ENCODE peak calls at places on chromosomes 6 and 20, in eight cellular contexts. D is GM23338, P is IMR-90, B is MM.1S, U is A549, J is PC-3, E is HCT116, V is GM23248. Q is an unnamed sample. For H3K4me1, the result is how much of the 10 kb centered on the place peaks cover.

GRCh38 chr6:102764317-102764716 is 1370.8 kb downstream of the GRIK2 start:
- DNase-seq in V (no peak), P (no peak), E (no peak), D (no peak), J (no peak), U (no peak), B (no peak), Q (no peak)

GRCh38 chr6:94769197-94769596 is 808.1 kb upstream of the MANEA start:
- DNase-seq in D (peak), V (no peak), B (no peak), E (no peak), J (no peak), U (no peak), P (no peak), Q (peak)

GRCh38 chr20:57464642-57465211 is 60.2 kb downstream of the CTCFL start:
- DNase-seq in J (peak), U (peak), D (peak), P (no peak), B (no peak), E (peak), V (peak), Q (no peak)

GRCh38 chr6:123747515-123747914 is 56.1 kb upstream of the NKAIN2 start:
- DNase-seq in B (no peak), J (no peak), P (no peak), D (no peak), E (no peak), V (no peak), U (no peak), Q (no peak)

GRCh38 chr20:46127396-46128010 is 9.4 kb downstream of the CD40 start:
- DNase-seq in B (no peak), J (peak), U (no peak), P (no peak), V (no peak), E (no peak), D (no peak), Q (no peak)

GRCh38 chr6:155128971-155129370 is 133.9 kb downstream of the TIAM2 start:
- DNase-seq in U (no peak), P (no peak), D (no peak), V (peak), B (no peak), J (no peak), E (no peak), Q (no peak)

GRCh38 chr6:88262372-88262771 is 96.2 kb upstream of the CNR1 start:
- DNase-seq in V (no peak), P (no peak), J (no peak), E (no peak), U (no peak), B (no peak), D (no peak), Q (no peak)

GRCh38 chr6:103797738-103798137 is 1062.0 kb downstream of the HACE1 start:
- DNase-seq in E (no peak), U (no peak), V (peak), J (peak), D (peak), P (no peak), B (peak), Q (peak)

GRCh38 chr6:40011844-40012243 is 77.6 kb upstream of the MOCS1 start:
- DNase-seq in J (no peak), B (no peak), V (no peak), P (no peak), E (no peak), U (no peak), D (peak), Q (no peak)

GRCh38 chr20:823326-823902 is 10.1 kb upstream of the FAM110A start:
- DNase-seq in V (no peak), B (no peak), U (no peak), D (no peak), P (no peak), J (no peak), E (no peak), Q (no peak)

GRCh38 chr6:24874776-24875175 is 61.0 kb downstream of the RIPOR2 start:
- DNase-seq in B (no peak), P (no peak), E (no peak), D (no peak), J (no peak), V (no peak), U (no peak), Q (no peak)

GRCh38 chr6:28985396-28986164 is 19.5 kb downstream of the ZNF311 start:
- DNase-seq in U (peak), D (peak), J (peak), E (peak), B (no peak), P (peak), V (peak), Q (peak)

GRCh38 chr20:63488331-63489251 is 10.3 kb downstream of the EEF1A2 start:
- DNase-seq in J (no peak), V (no peak), P (no peak), D (peak), E (no peak), U (no peak), B (no peak), Q (peak)

GRCh38 chr6:151059612-151060095 is 180.1 kb upstream of the AKAP12 start:
- DNase-seq in V (peak), P (no peak), E (peak), D (no peak), U (peak), B (no peak), J (no peak), Q (no peak)

GRCh38 chr6:5094327-5094726 is 9.2 kb downstream of the PPP1R3G start:
- DNase-seq in P (peak), V (peak), B (no peak), J (peak), U (no peak), E (no peak), D (no peak), Q (no peak)

GRCh38 chr20:63183422-63184146 is 32.3 kb downstream of the YTHDF1 start:
- DNase-seq in V (peak), D (peak), J (peak), P (no peak), E (peak), B (peak), U (peak), Q (peak)

GRCh38 chr20:17648306-17648646 is 33.8 kb downstream of the RRBP1 start:
- DNase-seq in P (no peak), J (no peak), D (no peak), B (no peak), E (no peak), U (no peak), V (no peak), Q (no peak)

GRCh38 chr6:291697-292505 is at the start of gene DUSP22:
- DNase-seq in V (peak), U (peak), P (peak), D (peak), E (peak), B (peak), J (peak), Q (peak)

GRCh38 chr6:13425971-13426931 is 61.1 kb downstream of the GFOD1 start:
- DNase-seq in B (no peak), P (peak), V (peak), E (no peak), D (no peak), J (peak), U (no peak), Q (no peak)

GRCh38 chr6:141421378-141421777 is 711.3 kb upstream of the GJE1 start:
- DNase-seq in E (peak), J (peak), U (peak), P (peak), V (peak), B (no peak), D (no peak), Q (no peak)

GRCh38 chr20:62782149-62782892 is 14.0 kb upstream of the MRGBP start:
- DNase-seq in V (peak), J (no peak), B (no peak), P (no peak), U (no peak), E (no peak), D (peak), Q (peak)

GRCh38 chr6:36548401-36548743 is 1.1 kb upstream of the STK38 start:
- DNase-seq in P (no peak), J (no peak), E (no peak), V (no peak), D (no peak), U (no peak), B (no peak), Q (no peak)

GRCh38 chr6:100573169-100573568 is 108.4 kb upstream of the SIM1 start:
- DNase-seq in E (peak), D (peak), V (peak), U (peak), J (peak), B (no peak), P (peak), Q (peak)

GRCh38 chr20:1324598-1325172 is 4.3 kb downstream of the SDCBP2 start:
- DNase-seq in E (no peak), V (peak), U (peak), P (peak), D (no peak), J (peak), B (no peak), Q (no peak)

GRCh38 chr6:137657351-137657911 is 163.2 kb upstream of the OLIG3 start:
- DNase-seq in V (no peak), J (no peak), D (no peak), E (no peak), U (peak), B (peak), P (no peak), Q (no peak)

GRCh38 chr6:13453771-13454251 is 33.6 kb downstream of the GFOD1 start:
- DNase-seq in J (peak), U (peak), B (no peak), D (no peak), P (peak), V (peak), E (peak), Q (no peak)

GRCh38 chr6:138577151-138577915 is 78.0 kb upstream of the NHSL1 start:
- DNase-seq in U (no peak), V (no peak), D (no peak), B (no peak), E (no peak), P (no peak), J (no peak), Q (peak)

GRCh38 chr6:72865467-72865866 is 243.6 kb downstream of the KCNQ5 start:
- DNase-seq in P (peak), D (no peak), B (no peak), J (no peak), E (no peak), U (no peak), V (peak), Q (no peak)

GRCh38 chr20:56359212-56360132 is 698 bp downstream of the FAM210B start:
- DNase-seq in B (peak), U (peak), J (peak), V (peak), D (peak), E (no peak), P (peak), Q (peak)

GRCh38 chr6:165552248-165552736 is 110.7 kb downstream of the PDE10A start:
- DNase-seq in V (no peak), D (peak), J (no peak), E (no peak), B (no peak), P (no peak), U (peak), Q (no peak)

GRCh38 chr6:88236961-88237360 is 70.8 kb upstream of the CNR1 start:
- DNase-seq in B (no peak), J (no peak), P (no peak), D (no peak), E (no peak), U (no peak), V (no peak), Q (no peak)

GRCh38 chr20:64146301-64146935 is 17.8 kb upstream of the MYT1 start:
- DNase-seq in B (no peak), J (no peak), P (no peak), E (no peak), U (no peak), V (no peak), D (no peak), Q (peak)

GRCh38 chr20:17610566-17611289 is 40.9 kb downstream of the DSTN start:
- DNase-seq in E (no peak), V (no peak), D (peak), U (no peak), J (no peak), P (no peak), B (peak), Q (no peak)

GRCh38 chr6:389622-390021 is 1.9 kb upstream of the IRF4 start:
- DNase-seq in U (no peak), J (peak), V (no peak), B (peak), E (no peak), D (no peak), P (no peak), Q (no peak)

GRCh38 chr20:48724891-48725588 is 102.8 kb downstream of the PREX1 start:
- DNase-seq in J (no peak), P (no peak), U (no peak), D (no peak), V (no peak), E (no peak), B (no peak), Q (peak)
- H3K4me1 ChIP-seq in J (under half), P (under half), U (under half), D (under half), V (under half), E (under half), B (under half), Q (under half)

GRCh38 chr6:156980515-156980914 is 203.3 kb downstream of the ARID1B start:
- DNase-seq in D (no peak), U (no peak), V (no peak), E (no peak), B (no peak), J (peak), P (no peak), Q (peak)
- H3K4me2 ChIP-seq in D (no peak), U (peak), V (no peak), E (no peak), B (no peak), J (peak), P (no peak), Q (peak)

DNA sequence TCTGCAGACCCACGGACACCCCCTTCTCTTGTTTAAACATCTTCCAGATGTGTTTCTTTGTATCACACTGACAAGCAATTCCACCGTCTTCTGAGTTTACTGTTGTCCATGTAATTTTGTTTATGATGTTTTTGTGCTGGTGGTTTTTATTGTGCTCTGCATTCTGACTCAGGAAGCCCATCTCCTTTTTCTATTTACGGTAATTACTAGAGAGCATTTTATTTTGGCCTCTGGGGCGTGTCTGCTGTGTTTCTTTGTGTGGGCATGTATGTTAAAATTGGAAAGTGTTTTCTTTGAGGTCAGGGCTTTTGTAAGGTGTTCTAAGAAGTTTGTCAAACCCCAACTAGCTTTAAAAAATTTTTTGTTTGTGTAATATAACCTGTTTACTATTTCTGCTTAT is 112.0 kb downstream of the JARID2 start:
- DNase-seq in B (no peak), E (no peak), J (no peak), U (no peak), V (no peak), P (no peak), D (no peak), Q (no peak)
- H3K4me1 ChIP-seq in B (under half), E (under half), J (under half), U (under half), V (under half), P (under half), D (half or more), Q (under half)

GRCh38 chr6:21885532-21886089 is 292.1 kb downstream of the SOX4 start:
- DNase-seq in D (no peak), E (no peak), B (no peak), V (peak), P (peak), J (peak), U (peak), Q (peak)
- H3K4me2 ChIP-seq in D (peak), E (no peak), B (no peak), V (peak), P (peak), J (no peak), U (peak), Q (no peak)

GRCh38 chr20:49486064-49486463 is 3.6 kb upstream of the KCNB1 start:
- DNase-seq in E (no peak), P (no peak), D (no peak), J (no peak), B (no peak), V (no peak), U (no peak), Q (no peak)
- H3K4me1 ChIP-seq in E (under half), P (under half), D (under half), J (under half), B (under half), V (under half), U (under half), Q (under half)

GRCh38 chr6:3367630-3368029 is 89.2 kb downstream of the SLC22A23 start:
- DNase-seq in U (no peak), P (no peak), B (no peak), D (no peak), J (no peak), V (no peak), E (no peak), Q (no peak)

GRCh38 chr6:3364391-3364790 is 92.5 kb downstream of the SLC22A23 start:
- DNase-seq in U (no peak), D (no peak), E (no peak), J (no peak), P (no peak), B (no peak), V (no peak), Q (no peak)

GRCh38 chr6:3368701-3369100 is 88.1 kb downstream of the SLC22A23 start:
- DNase-seq in E (no peak), V (no peak), D (no peak), U (no peak), J (no peak), P (no peak), B (no peak), Q (no peak)

GRCh38 chr6:3369985-3370360 is 86.9 kb downstream of the SLC22A23 start:
- DNase-seq in U (no peak), D (no peak), B (no peak), E (no peak), V (no peak), J (no peak), P (no peak), Q (no peak)

DNA sequence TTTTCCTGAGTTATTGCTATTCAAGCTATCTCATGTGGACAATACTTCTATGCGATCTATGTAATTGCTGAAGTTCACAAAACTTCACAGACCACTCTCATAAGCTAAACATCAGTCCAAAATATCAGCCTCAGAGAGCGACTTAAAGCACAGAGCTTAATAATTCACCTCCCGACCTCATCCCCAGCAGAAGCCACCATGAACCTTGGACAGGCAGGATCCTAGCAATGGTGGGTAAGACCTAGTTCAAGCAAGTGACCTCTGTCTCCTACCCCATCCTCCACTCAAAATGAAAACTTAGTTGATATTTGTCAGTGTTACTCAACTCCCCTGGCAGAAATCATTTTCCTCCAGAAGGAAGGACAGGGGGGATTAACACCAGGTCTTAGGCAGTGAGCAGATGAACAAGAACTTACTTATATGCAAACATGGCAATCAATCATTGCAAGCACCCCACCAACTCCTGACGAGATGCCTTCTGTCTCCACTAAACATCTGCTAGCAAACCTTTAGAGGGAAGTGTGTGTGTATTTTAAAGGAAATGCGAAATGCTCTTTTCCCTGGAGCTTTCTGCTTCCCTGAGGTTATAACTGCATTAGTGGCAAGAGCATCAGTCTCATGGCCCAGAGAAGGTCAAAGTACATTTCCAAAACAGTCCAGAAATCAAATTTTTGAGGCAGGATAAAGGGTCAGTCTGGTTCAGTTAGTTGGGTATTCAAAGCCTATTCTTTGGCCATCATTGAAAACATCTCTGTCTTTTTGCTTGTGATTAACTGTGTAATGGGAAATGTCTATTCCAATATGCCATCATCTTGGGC is 90.0 kb downstream of the SLC22A23 start:
- DNase-seq in U (no peak), J (no peak), D (no peak), E (no peak), V (no peak), B (no peak), P (no peak), Q (no peak)
- H3K4me2 ChIP-seq in U (no peak), J (no peak), D (no peak), E (no peak), V (no peak), B (no peak), P (no peak), Q (no peak)